ENCODE peak calls at places on chromosomes 11 and 22, in five cellular contexts. C is BJ, R is ovary, Z is thoracic aorta, I is stomach. N is an unnamed sample.

GRCh38 chr22:29343313-29343805 is 27.9 kb upstream of the RASL10A start:
- DNase-seq in I (peak; percentile 71), R (no peak), Z (no peak), C (peak; percentile 43), N (peak; percentile 62)

GRCh38 chr11:2752204-2752772 is 52.5 kb upstream of the KCNQ1OT1 start:
- DNase-seq in R (peak; percentile 33), Z (no peak), I (no peak), C (no peak), N (peak; percentile 4)

GRCh38 chr11:64100345-64100744 is 64.6 kb downstream of the FLRT1 start:
- DNase-seq in C (no peak), Z (no peak), I (no peak), R (no peak), N (no peak)

GRCh38 chr11:57318178-57318577 is 6.6 kb downstream of the TNKS1BP1 start:
- DNase-seq in C (no peak), I (peak; percentile 48), Z (no peak), R (no peak), N (no peak)

GRCh38 chr11:79963886-79964660 is 523.2 kb upstream of the TENM4 start:
- DNase-seq in I (no peak), Z (no peak), R (no peak), C (no peak), N (no peak)

GRCh38 chr11:45556851-45557707 is 108.3 kb downstream of the CHST1 start:
- DNase-seq in C (no peak), R (no peak), Z (no peak), I (no peak), N (no peak)

GRCh38 chr11:118789501-118790356 is 1.2 kb downstream of the DDX6 start:
- DNase-seq in R (no peak), Z (no peak), I (no peak), C (no peak), N (no peak)

GRCh38 chr11:45730014-45730413 is 64.6 kb upstream of the CHST1 start:
- DNase-seq in R (no peak), I (no peak), Z (no peak), C (no peak), N (no peak)

GRCh38 chr11:132846080-132846479 is 686.2 kb downstream of the OPCML start:
- DNase-seq in R (no peak), C (no peak), Z (no peak), I (no peak), N (no peak)

GRCh38 chr11:128453444-128454336 is 133.7 kb downstream of the ETS1 start:
- DNase-seq in C (peak; percentile 95), R (peak; percentile 65), I (peak; percentile 59), Z (peak; percentile 55), N (no peak)

GRCh38 chr11:126384449-126385070 is 29.1 kb downstream of the ST3GAL4 start:
- DNase-seq in I (no peak), C (no peak), R (peak; percentile 34), Z (no peak), N (no peak)

GRCh38 chr11:22787565-22788162 is 41.9 kb downstream of the SVIP start:
- DNase-seq in Z (no peak), C (peak; percentile 1), R (no peak), I (no peak), N (peak; percentile 9)

GRCh38 chr22:42108848-42109247 is 18.3 kb upstream of the NDUFA6 start:
- DNase-seq in Z (no peak), R (no peak), C (no peak), I (no peak), N (no peak)

GRCh38 chr11:104968856-104969776 is 742 bp upstream of the CASP4 start:
- DNase-seq in I (no peak), C (no peak), Z (peak; percentile 8), R (peak; percentile 51), N (peak; percentile 59)
- H3K4me3 ChIP-seq in I (peak overlapping the region; percentile 54), C (peak overlapping the region; percentile 52), Z (peak overlapping the region; percentile 77), R (peak overlapping the region; percentile 35), N (peak overlapping the region; percentile 33)

GRCh38 chr11:748007-748359 is 719 bp downstream of the TALDO1 start:
- DNase-seq in R (no peak), Z (no peak), C (no peak), I (no peak), N (no peak)

GRCh38 chr11:749731-750130 is 2.5 kb downstream of the TALDO1 start:
- DNase-seq in C (no peak), I (no peak), R (no peak), Z (no peak), N (no peak)

GRCh38 chr11:746289-747175 is 732 bp upstream of the TALDO1 start:
- DNase-seq in Z (no peak), I (no peak), R (no peak), C (no peak), N (peak; percentile 59)

GRCh38 chr11:742571-743201 is 4.6 kb upstream of the TALDO1 start:
- DNase-seq in Z (no peak), C (no peak), R (no peak), I (no peak), N (no peak)

GRCh38 chr11:747176-748006 is at the start of gene TALDO1:
- DNase-seq in I (peak; percentile 95), Z (peak; percentile 56), C (peak; percentile 30), R (peak; percentile 95), N (peak; percentile 94)
- TF ChIP-seq CTCF in I (no peak), Z (no peak), C (peak; percentile 8), R (no peak), N (no peak)

DNA sequence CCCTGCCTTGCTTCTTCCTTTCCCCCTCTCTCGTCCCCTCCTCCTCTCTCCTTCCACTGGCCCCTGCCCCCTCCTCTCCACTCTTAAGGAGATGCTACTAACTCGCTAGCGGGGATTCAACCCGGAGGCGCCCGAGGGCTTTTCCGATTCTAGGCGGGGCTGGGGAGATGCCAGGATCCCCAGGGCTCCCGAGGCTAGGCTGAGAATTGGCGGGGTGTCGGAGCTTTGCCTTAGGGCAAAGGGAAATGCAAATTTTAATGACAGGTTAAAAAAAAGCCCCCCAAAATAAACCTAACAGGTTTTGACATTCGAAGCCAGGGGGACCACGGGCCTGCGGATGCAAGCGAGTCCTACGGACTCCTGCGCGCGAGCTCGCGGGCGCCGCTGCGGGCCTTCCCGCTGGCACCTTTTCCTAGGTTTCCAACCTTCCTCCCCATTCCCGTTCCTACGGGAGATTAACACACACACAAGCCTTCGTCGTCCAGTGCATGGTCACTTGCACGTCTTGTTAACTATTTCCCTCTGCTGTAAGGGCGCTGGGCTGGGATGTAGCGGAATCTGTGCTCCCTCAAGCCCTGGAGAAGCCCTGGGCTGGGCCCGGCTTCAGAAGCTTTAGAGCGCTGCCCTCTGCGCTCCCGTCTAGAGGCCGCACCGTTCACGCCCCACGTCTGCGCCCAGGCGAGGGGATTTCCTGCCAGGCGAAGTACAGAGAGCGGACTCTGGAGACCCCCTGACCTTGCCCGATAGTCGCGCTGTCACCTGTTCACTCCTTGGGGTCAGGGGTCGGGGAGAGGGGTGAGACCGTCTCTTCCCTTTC is 725 bp upstream of the ALX4 start:
- DNase-seq in C (no peak), I (no peak), R (no peak), Z (no peak), N (no peak)
- H3K4me3 ChIP-seq in C (peak overlapping the region; percentile 47), I (peak overlapping the region; percentile 50), R (peak overlapping the region; percentile 26), Z (peak overlapping the region; percentile 65), N (no peak overlapping the region)

DNA sequence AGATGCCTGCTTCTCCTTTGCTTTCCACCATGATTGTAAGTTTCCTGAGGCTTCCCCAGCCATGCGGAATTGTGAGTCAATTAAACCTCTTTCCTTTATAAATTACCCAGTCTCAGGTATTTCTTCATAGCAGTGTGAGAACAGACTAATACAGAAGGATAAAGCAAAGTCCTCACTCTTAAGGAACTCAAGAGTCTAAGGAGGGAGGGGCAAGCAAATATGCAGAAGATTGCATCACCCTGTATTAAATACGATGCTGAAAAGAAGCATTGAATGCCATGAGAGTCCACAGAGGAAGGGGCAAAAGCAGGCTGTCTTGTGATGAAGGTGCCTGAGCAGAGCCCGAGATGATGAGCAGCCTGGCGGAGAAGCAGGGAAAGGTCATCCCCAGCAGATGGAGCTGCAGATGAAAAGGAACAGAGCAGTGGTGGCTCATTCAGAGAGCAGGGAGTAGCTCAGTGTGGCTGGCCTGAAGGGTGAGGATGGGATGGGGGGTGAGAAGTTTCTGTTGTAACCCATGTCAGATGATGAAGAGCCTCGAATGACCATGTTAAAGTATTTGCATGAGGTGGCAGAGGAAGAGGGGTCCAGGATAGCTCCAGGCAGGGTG is 6.3 kb upstream of the IZUMO1R start:
- DNase-seq in R (no peak), C (no peak), Z (no peak), I (no peak), N (no peak)
- TF ChIP-seq CTCF in R (no peak), C (peak; percentile 6), Z (no peak), I (no peak), N (peak; percentile 36)

GRCh38 chr22:46287873-46288751 is 8.6 kb upstream of the GTSE1 start:
- DNase-seq in R (no peak), Z (no peak), C (no peak), I (peak; percentile 47), N (no peak)
- H3K4me3 ChIP-seq in R (no peak overlapping the region), Z (peak overlapping the region; percentile 25), C (no peak overlapping the region), I (peak overlapping the region; percentile 28), N (no peak overlapping the region)

DNA sequence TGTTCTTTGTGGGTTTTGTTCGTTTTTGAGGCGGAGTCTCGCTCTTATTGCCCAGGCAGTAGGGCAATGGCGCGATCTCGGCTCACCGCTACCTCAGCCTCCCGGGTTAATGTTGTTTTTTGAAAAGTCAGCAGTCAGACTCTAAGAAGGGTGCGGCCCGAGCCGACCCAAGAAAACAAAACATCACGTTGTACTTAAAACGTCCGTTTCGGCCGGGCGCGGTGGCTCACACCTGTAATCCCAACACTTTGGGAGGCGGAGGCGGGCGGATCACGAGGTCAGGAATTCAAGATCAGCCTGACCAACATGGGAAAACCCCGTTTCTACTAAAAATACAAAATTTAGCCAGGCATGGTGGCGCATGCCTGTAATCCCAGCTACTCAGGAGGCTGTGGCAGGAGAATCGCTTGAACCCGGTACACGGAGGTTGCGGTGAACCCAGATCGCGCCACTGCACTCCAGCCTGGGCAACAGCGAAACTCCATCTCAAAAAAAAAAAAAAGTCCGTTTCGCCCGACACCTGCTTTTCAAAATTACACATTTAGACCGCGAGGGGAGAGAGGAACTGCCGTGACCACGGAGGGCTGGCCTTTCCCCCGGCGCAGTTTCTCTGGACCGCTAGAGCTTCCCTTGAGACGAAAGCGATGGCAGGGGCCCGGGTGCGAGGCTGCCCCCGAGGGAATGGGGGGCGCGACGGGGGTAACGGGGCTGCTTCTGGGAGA is 636 bp downstream of the CD59 start:
- DNase-seq in Z (no peak), R (peak; percentile 52), C (no peak), I (peak; percentile 50), N (peak; percentile 37)
- TF ChIP-seq CTCF in Z (peak; percentile 21), R (no peak), C (no peak), I (no peak), N (peak; percentile 3)

GRCh38 chr11:27720277-27720830 is 20.1 kb upstream of the BDNF start:
- DNase-seq in C (no peak), R (peak; percentile 34), I (no peak), Z (no peak), N (peak; percentile 50)

GRCh38 chr11:27718346-27718852 is 18.1 kb upstream of the BDNF start:
- DNase-seq in C (peak; percentile 75), R (no peak), Z (no peak), I (no peak), N (peak; percentile 91)

GRCh38 chr11:27717801-27718229 is 17.6 kb upstream of the BDNF start:
- DNase-seq in Z (no peak), R (no peak), I (no peak), C (no peak), N (no peak)

GRCh38 chr11:27718853-27719574 is 18.8 kb upstream of the BDNF start:
- DNase-seq in C (no peak), I (no peak), Z (no peak), R (no peak), N (peak; percentile 75)

GRCh38 chr11:27719575-27719925 is 19.3 kb upstream of the BDNF start:
- DNase-seq in R (no peak), I (no peak), Z (no peak), C (no peak), N (no peak)
- H3K4me3 ChIP-seq in R (no peak overlapping the region), I (peak overlapping the region; percentile 51), Z (peak overlapping the region; percentile 74), C (peak overlapping the region; percentile 76), N (peak overlapping the region; percentile 50)

N was measured in WERI-Rb-1.